ENCODE peak calls at places on chromosomes 13 and 19, in five cellular contexts. R, A, L, O and T are unnamed samples.

GRCh38 chr13:41897126-41897525 is 63.8 kb downstream of the VWA8 start:
- DNase-seq in O (no peak), A (no peak), L (no peak), R (no peak), T (no peak)

GRCh38 chr13:112842931-112843391 is 126.1 kb upstream of the MCF2L start:
- DNase-seq in L (no peak), R (no peak), O (no peak), A (no peak), T (no peak)

GRCh38 chr13:95115525-95115924 is 185.7 kb downstream of the ABCC4 start:
- DNase-seq in L (no peak), O (no peak), R (no peak), A (no peak), T (no peak)

GRCh38 chr13:98842074-98842473 is 89.6 kb upstream of the SLC15A1 start:
- DNase-seq in O (no peak), R (no peak), A (peak), L (no peak), T (no peak)

GRCh38 chr13:29954082-29955043 is 103.9 kb upstream of the UBL3 start:
- DNase-seq in O (no peak), L (no peak), A (no peak), R (no peak), T (no peak)

GRCh38 chr13:72151241-72151640 is 284.2 kb upstream of the DACH1 start:
- DNase-seq in O (no peak), L (no peak), A (no peak), R (no peak), T (no peak)

GRCh38 chr19:44767295-44768180 is 10.2 kb upstream of the CBLC start:
- DNase-seq in R (no peak), O (no peak), L (no peak), A (no peak), T (no peak)

GRCh38 chr19:14550201-14550754 is 20.9 kb downstream of the TECR start:
- DNase-seq in O (no peak), L (no peak), A (no peak), R (no peak), T (peak)

GRCh38 chr19:6248856-6249255 is 30.9 kb downstream of the MLLT1 start:
- DNase-seq in O (no peak), A (no peak), L (no peak), R (no peak), T (no peak)

GRCh38 chr19:50383307-50383851 is 768 bp upstream of the POLD1 start:
- DNase-seq in R (no peak), A (no peak), O (no peak), L (no peak), T (no peak)

GRCh38 chr13:109813663-109814062 is 27.3 kb upstream of the IRS2 start:
- DNase-seq in R (no peak), O (no peak), L (no peak), A (no peak), T (no peak)

GRCh38 chr13:72453161-72453560 is 274.3 kb downstream of the MZT1 start:
- DNase-seq in L (no peak), A (no peak), R (no peak), O (no peak), T (no peak)

GRCh38 chr19:56765107-56765506 is 75.4 kb downstream of the PEG3 start:
- DNase-seq in O (peak), R (no peak), A (no peak), L (no peak), T (no peak)

GRCh38 chr13:98413796-98414195 is 163.1 kb downstream of the STK24 start:
- DNase-seq in O (no peak), A (no peak), L (no peak), R (no peak), T (no peak)

GRCh38 chr13:46666727-46667456 is 113.9 kb downstream of the LRCH1 start:
- DNase-seq in A (no peak), O (no peak), L (no peak), R (no peak), T (no peak)

GRCh38 chr19:16096281-16096855 is 15.3 kb upstream of the RAB8A start:
- DNase-seq in R (no peak), L (no peak), O (no peak), A (no peak), T (no peak)

GRCh38 chr19:47509973-47510372 is 4.9 kb downstream of the NAPA start:
- DNase-seq in R (no peak), A (no peak), O (no peak), L (no peak), T (no peak)
- TF ChIP-seq REST in R (no peak), A (no peak), O (no peak), L (no peak), T (no peak)

GRCh38 chr13:38535271-38535670 is 151.6 kb upstream of the FREM2 start:
- DNase-seq in O (no peak), A (no peak), R (no peak), L (no peak), T (no peak)

GRCh38 chr13:38527140-38527539 is 159.7 kb upstream of the FREM2 start:
- DNase-seq in R (no peak), A (no peak), L (no peak), O (no peak), T (no peak)

GRCh38 chr13:38530492-38530891 is 156.4 kb upstream of the FREM2 start:
- DNase-seq in L (no peak), O (peak), A (no peak), R (no peak), T (no peak)
- TF ChIP-seq JUND in L (no peak), O (no peak), A (no peak), R (no peak), T (no peak)

GRCh38 chr19:11769995-11770394 is 3.2 kb downstream of the ZNF441 start:
- DNase-seq in A (no peak), R (no peak), L (no peak), O (no peak), T (no peak)

GRCh38 chr19:11767633-11768133 is 883 bp downstream of the ZNF441 start:
- DNase-seq in O (peak), A (peak), R (peak), L (no peak), T (peak)

GRCh38 chr19:11763117-11763516 is 3.7 kb upstream of the ZNF441 start:
- DNase-seq in A (no peak), L (no peak), R (no peak), O (no peak), T (no peak)

GRCh38 chr19:11763611-11764010 is 3.2 kb upstream of the ZNF441 start:
- DNase-seq in R (no peak), A (no peak), O (no peak), L (no peak), T (no peak)

GRCh38 chr19:11766597-11767591 is at the start of gene ZNF441:
- DNase-seq in O (peak), A (peak), R (peak), L (peak), T (peak)
- TF ChIP-seq REST in O (no peak), A (no peak), R (no peak), L (no peak), T (no peak)

GRCh38 chr13:85141425-85141824 is 657.8 kb downstream of the SLITRK6 start:
- DNase-seq in A (no peak), L (no peak), R (no peak), O (no peak), T (no peak)
- TF ChIP-seq JUND in A (no peak), L (no peak), R (no peak), O (no peak), T (no peak)

DNA sequence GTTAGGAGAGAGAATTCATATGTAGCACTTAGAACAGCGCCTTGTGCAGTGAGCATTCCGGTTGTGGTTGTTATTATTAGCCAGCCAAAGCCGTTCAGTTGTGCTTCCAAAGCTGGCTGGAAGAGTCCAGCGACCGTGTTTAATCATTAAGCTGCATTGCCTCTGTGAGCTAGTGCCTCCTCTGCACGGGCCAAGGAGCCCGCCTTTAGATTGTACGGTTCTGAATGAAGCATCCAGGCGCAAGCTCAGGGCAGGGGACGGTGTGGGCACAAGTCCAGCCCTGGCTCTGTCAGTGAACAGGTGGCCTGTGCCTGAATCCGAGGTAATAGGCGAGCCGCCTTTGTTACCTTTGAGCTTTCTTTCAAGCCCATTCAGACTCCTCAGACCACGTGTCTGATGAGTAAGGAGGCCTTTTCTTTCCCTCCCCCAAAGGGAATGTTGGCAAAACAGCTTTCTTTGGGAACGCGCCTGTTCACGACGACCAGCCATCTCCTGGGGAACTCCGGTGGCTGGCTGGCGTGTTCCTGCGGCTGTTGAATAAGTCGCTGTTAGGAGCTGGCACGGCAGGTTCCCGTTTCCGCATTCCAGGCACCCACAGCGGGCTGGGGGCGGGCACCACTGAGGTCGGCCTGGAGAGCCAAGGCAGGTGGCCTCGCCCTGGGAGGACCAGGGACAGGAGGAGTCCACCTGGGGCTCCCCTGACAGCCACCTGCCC is 25.1 kb downstream of the SIPA1L3 start:
- DNase-seq in R (no peak), L (peak), A (peak), O (no peak), T (no peak)
- TF ChIP-seq REST in R (no peak), L (no peak), A (no peak), O (no peak), T (no peak)

GRCh38 chr19:58480481-58480830 is 4.3 kb downstream of the ZNF446 start:
- DNase-seq in A (no peak), L (no peak), R (no peak), O (no peak), T (no peak)

GRCh38 chr19:58482372-58482771 is 6.2 kb downstream of the ZNF446 start:
- DNase-seq in L (no peak), O (no peak), R (no peak), A (no peak), T (no peak)

GRCh38 chr19:58479736-58480480 is 3.8 kb downstream of the ZNF446 start:
- DNase-seq in A (no peak), R (no peak), O (no peak), L (no peak), T (no peak)

GRCh38 chr19:58479303-58479702 is 3.2 kb downstream of the ZNF446 start:
- DNase-seq in R (no peak), A (no peak), O (no peak), L (no peak), T (no peak)

DNA sequence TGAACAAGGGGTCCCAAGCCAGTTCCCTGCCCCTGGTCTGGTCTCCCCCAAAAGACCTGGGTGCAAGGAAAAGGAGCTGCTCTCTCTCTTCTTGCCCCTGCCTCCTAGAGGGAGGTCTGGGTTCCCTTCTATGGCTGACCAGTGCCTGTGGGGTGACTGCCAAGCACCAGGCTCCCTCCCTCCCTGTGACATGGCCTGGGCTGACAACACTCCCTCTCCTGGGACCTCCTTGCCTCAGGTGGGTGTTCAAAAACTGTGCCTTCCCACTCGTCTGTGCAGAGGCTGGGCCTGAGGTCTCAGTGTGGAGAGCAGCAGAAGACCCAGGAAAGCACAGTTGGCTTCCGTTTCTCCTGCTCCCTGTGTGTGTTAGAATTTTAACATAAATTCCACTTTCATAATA is 4.7 kb downstream of the ZNF446 start:
- DNase-seq in L (no peak), O (no peak), R (no peak), A (no peak), T (no peak)
- TF ChIP-seq JUND in L (no peak), O (no peak), R (no peak), A (no peak), T (no peak)

GRCh38 chr19:1852294-1852646 is 4.0 kb upstream of the REXO1 start:
- DNase-seq in O (no peak), R (no peak), L (no peak), A (no peak), T (no peak)

GRCh38 chr19:1854542-1855039 is 6.3 kb upstream of the REXO1 start:
- DNase-seq in A (no peak), O (no peak), R (no peak), L (no peak), T (peak)

GRCh38 chr19:1852729-1853128 is 4.4 kb upstream of the REXO1 start:
- DNase-seq in R (no peak), L (no peak), A (no peak), O (no peak), T (no peak)

GRCh38 chr19:1854032-1854541 is 5.8 kb upstream of the REXO1 start:
- DNase-seq in L (no peak), R (no peak), A (no peak), O (no peak), T (no peak)

GRCh38 chr19:1853295-1854031 is 5.2 kb upstream of the REXO1 start:
- DNase-seq in R (peak), L (peak), A (peak), O (peak), T (peak)
- TF ChIP-seq REST in R (no peak), L (no peak), A (no peak), O (no peak), T (peak)

GRCh38 chr19:53978975-53979801 is 12.2 kb upstream of the CACNG6 start:
- DNase-seq in A (no peak), R (no peak), O (no peak), L (no peak), T (no peak)

GRCh38 chr19:53981408-53981998 is 9.9 kb upstream of the CACNG6 start:
- DNase-seq in L (no peak), O (no peak), A (no peak), R (no peak), T (no peak)

GRCh38 chr19:53982056-53982455 is 9.4 kb upstream of the CACNG6 start:
- DNase-seq in R (no peak), A (no peak), O (peak), L (no peak), T (no peak)

GRCh38 chr19:53982611-53983010 is 8.8 kb upstream of the CACNG6 start:
- DNase-seq in A (no peak), O (peak), L (no peak), R (no peak), T (no peak)

GRCh38 chr19:53980553-53981407 is 10.7 kb upstream of the CACNG6 start:
- DNase-seq in O (peak), A (peak), L (peak), R (no peak), T (peak)
- TF ChIP-seq JUND in O (no peak), A (no peak), L (no peak), R (no peak), T (peak)

GRCh38 chr13:61413572-61413971 is 2.1 kb downstream of the PCDH20 start:
- DNase-seq in O (peak), L (no peak), A (no peak), R (no peak), T (no peak)
- TF ChIP-seq REST in O (no peak), L (no peak), A (no peak), R (no peak), T (no peak)

GRCh38 chr13:26619321-26619720 is 61.8 kb downstream of the WASF3 start:
- DNase-seq in R (no peak), O (no peak), L (no peak), A (no peak), T (no peak)
- TF ChIP-seq JUND in R (no peak), O (peak), L (no peak), A (no peak), T (no peak)